ENCODE peak calls at places on chromosomes 5 and 9, in six cellular contexts. One of them, this sample, is unnamed.

GRCh38 chr9:88789785-88790184 is 201.5 kb upstream of the S1PR3 start:
- DNase-seq in upper lobe of left lung: no peak
- DNase-seq in AG08395: peak; percentile 32
- DNase-seq in memory B cell: no peak
- DNase-seq in HTR-8/SVneo: no peak
- DNase-seq in GM18507: no peak
- DNase-seq in this sample: no peak

GRCh38 chr9:16884952-16885513 is 14.6 kb upstream of the BNC2 start:
- DNase-seq in upper lobe of left lung: no peak
- DNase-seq in AG08395: peak; percentile 71
- DNase-seq in memory B cell: no peak
- DNase-seq in HTR-8/SVneo: no peak
- DNase-seq in GM18507: no peak
- DNase-seq in this sample: no peak

GRCh38 chr9:27726244-27727141 is 153.2 kb upstream of the C9orf72 start:
- DNase-seq in upper lobe of left lung: no peak
- DNase-seq in AG08395: peak; percentile 15
- DNase-seq in memory B cell: peak; percentile 12
- DNase-seq in HTR-8/SVneo: peak; percentile 9
- DNase-seq in GM18507: no peak
- DNase-seq in this sample: peak; percentile 82

GRCh38 chr9:34346873-34347799 is 17.8 kb downstream of the NUDT2 start:
- DNase-seq in upper lobe of left lung: no peak
- DNase-seq in AG08395: no peak
- DNase-seq in memory B cell: no peak
- DNase-seq in HTR-8/SVneo: no peak
- DNase-seq in GM18507: no peak
- DNase-seq in this sample: no peak

GRCh38 chr9:23747088-23747748 is 78.8 kb downstream of the ELAVL2 start:
- DNase-seq in upper lobe of left lung: no peak
- DNase-seq in AG08395: no peak
- DNase-seq in memory B cell: no peak
- DNase-seq in HTR-8/SVneo: no peak
- DNase-seq in GM18507: no peak
- DNase-seq in this sample: no peak

GRCh38 chr5:148684528-148684927 is 30.2 kb upstream of the HTR4 start:
- DNase-seq in upper lobe of left lung: no peak
- DNase-seq in AG08395: no peak
- DNase-seq in memory B cell: no peak
- DNase-seq in HTR-8/SVneo: no peak
- DNase-seq in GM18507: no peak
- DNase-seq in this sample: no peak

GRCh38 chr5:36666986-36667385 is 60.6 kb downstream of the SLC1A3 start:
- DNase-seq in upper lobe of left lung: no peak
- DNase-seq in AG08395: no peak
- DNase-seq in memory B cell: no peak
- DNase-seq in HTR-8/SVneo: no peak
- DNase-seq in GM18507: no peak
- DNase-seq in this sample: no peak

GRCh38 chr5:176573564-176574296 is 24.6 kb downstream of the CDHR2 start:
- DNase-seq in upper lobe of left lung: no peak
- DNase-seq in AG08395: peak; percentile 75
- DNase-seq in memory B cell: peak; percentile 82
- DNase-seq in HTR-8/SVneo: peak; percentile 77
- DNase-seq in GM18507: peak; percentile 68
- DNase-seq in this sample: peak; percentile 70

GRCh38 chr9:122816163-122816867 is 12.1 kb downstream of the PDCL start:
- DNase-seq in upper lobe of left lung: no peak
- DNase-seq in AG08395: no peak
- DNase-seq in memory B cell: no peak
- DNase-seq in HTR-8/SVneo: no peak
- DNase-seq in GM18507: no peak
- DNase-seq in this sample: no peak

GRCh38 chr9:114746591-114746990 is 59.2 kb downstream of the TNFSF15 start:
- DNase-seq in upper lobe of left lung: no peak
- DNase-seq in AG08395: peak; percentile 80
- DNase-seq in memory B cell: no peak
- DNase-seq in HTR-8/SVneo: no peak
- DNase-seq in GM18507: no peak
- DNase-seq in this sample: no peak

GRCh38 chr9:125989090-125989501 is 241.9 kb downstream of the PBX3 start:
- DNase-seq in upper lobe of left lung: no peak
- DNase-seq in AG08395: no peak
- DNase-seq in memory B cell: no peak
- DNase-seq in HTR-8/SVneo: no peak
- DNase-seq in GM18507: no peak
- DNase-seq in this sample: no peak

GRCh38 chr5:82327961-82328360 is 49.8 kb upstream of the RPS23 start:
- DNase-seq in upper lobe of left lung: no peak
- DNase-seq in AG08395: peak; percentile 59
- DNase-seq in memory B cell: no peak
- DNase-seq in HTR-8/SVneo: no peak
- DNase-seq in GM18507: no peak
- DNase-seq in this sample: no peak

GRCh38 chr9:21996438-21996837 is 1.8 kb downstream of the CDKN2B-AS1 start:
- DNase-seq in upper lobe of left lung: no peak
- DNase-seq in AG08395: no peak
- DNase-seq in memory B cell: no peak
- DNase-seq in HTR-8/SVneo: no peak
- DNase-seq in GM18507: no peak
- DNase-seq in this sample: peak; percentile 32

GRCh38 chr9:92463989-92464388 is 18.3 kb downstream of the ASPN start:
- DNase-seq in upper lobe of left lung: no peak
- DNase-seq in AG08395: peak; percentile 94
- DNase-seq in memory B cell: no peak
- DNase-seq in HTR-8/SVneo: no peak
- DNase-seq in GM18507: no peak
- DNase-seq in this sample: no peak

GRCh38 chr5:65062684-65063083 is 294.0 kb downstream of the CWC27 start:
- DNase-seq in upper lobe of left lung: no peak
- DNase-seq in AG08395: peak; percentile 97
- DNase-seq in memory B cell: no peak
- DNase-seq in HTR-8/SVneo: peak; percentile 43
- DNase-seq in GM18507: no peak
- DNase-seq in this sample: peak; percentile 70

GRCh38 chr9:130172858-130173461 is 756 bp downstream of the NCS1 start:
- DNase-seq in upper lobe of left lung: peak; percentile 87
- DNase-seq in AG08395: peak; percentile 49
- DNase-seq in memory B cell: no peak
- DNase-seq in HTR-8/SVneo: no peak
- DNase-seq in GM18507: no peak
- DNase-seq in this sample: no peak

GRCh38 chr5:35136386-35136785 is 88.6 kb upstream of the AGXT2 start:
- DNase-seq in upper lobe of left lung: no peak
- DNase-seq in AG08395: peak; percentile 84
- DNase-seq in memory B cell: no peak
- DNase-seq in HTR-8/SVneo: peak; percentile 71
- DNase-seq in GM18507: no peak
- DNase-seq in this sample: no peak

GRCh38 chr9:124776952-124777645 is at the start of gene OLFML2A:
- DNase-seq in upper lobe of left lung: peak; percentile 90
- DNase-seq in AG08395: no peak
- DNase-seq in memory B cell: peak; percentile 45
- DNase-seq in HTR-8/SVneo: no peak
- DNase-seq in GM18507: no peak
- DNase-seq in this sample: no peak

GRCh38 chr5:116097301-116097700 is 12.5 kb downstream of the COMMD10 start:
- DNase-seq in upper lobe of left lung: no peak
- DNase-seq in AG08395: peak; percentile 11
- DNase-seq in memory B cell: no peak
- DNase-seq in HTR-8/SVneo: no peak
- DNase-seq in GM18507: no peak
- DNase-seq in this sample: no peak

GRCh38 chr9:99819123-99819483 is 2.6 kb upstream of the NR4A3 start:
- DNase-seq in upper lobe of left lung: no peak
- DNase-seq in AG08395: no peak
- DNase-seq in memory B cell: no peak
- DNase-seq in HTR-8/SVneo: no peak
- DNase-seq in GM18507: no peak
- DNase-seq in this sample: no peak

GRCh38 chr5:139795074-139796001 is at the start of gene PSD2:
- DNase-seq in upper lobe of left lung: peak; percentile 82
- DNase-seq in AG08395: peak; percentile 32
- DNase-seq in memory B cell: no peak
- DNase-seq in HTR-8/SVneo: peak; percentile 40
- DNase-seq in GM18507: no peak
- DNase-seq in this sample: no peak

GRCh38 chr9:95049761-95050160 is 267.7 kb downstream of the FANCC start:
- DNase-seq in upper lobe of left lung: no peak
- DNase-seq in AG08395: no peak
- DNase-seq in memory B cell: no peak
- DNase-seq in HTR-8/SVneo: no peak
- DNase-seq in GM18507: no peak
- DNase-seq in this sample: no peak

GRCh38 chr9:4126184-4126865 is 173.5 kb downstream of the GLIS3 start:
- DNase-seq in upper lobe of left lung: no peak
- DNase-seq in AG08395: peak; percentile 78
- DNase-seq in memory B cell: no peak
- DNase-seq in HTR-8/SVneo: no peak
- DNase-seq in GM18507: no peak
- DNase-seq in this sample: no peak

GRCh38 chr5:3622961-3623360 is 27.3 kb downstream of the IRX1 start:
- DNase-seq in upper lobe of left lung: no peak
- DNase-seq in AG08395: no peak
- DNase-seq in memory B cell: no peak
- DNase-seq in HTR-8/SVneo: no peak
- DNase-seq in GM18507: no peak
- DNase-seq in this sample: no peak

GRCh38 chr5:42756630-42757601 is at the start of gene CCDC152:
- DNase-seq in upper lobe of left lung: peak; percentile 46
- DNase-seq in AG08395: peak; percentile 17
- DNase-seq in memory B cell: no peak
- DNase-seq in HTR-8/SVneo: peak; percentile 25
- DNase-seq in GM18507: peak; percentile 14
- DNase-seq in this sample: peak; percentile 84

GRCh38 chr5:177416334-177416733 is 7.0 kb upstream of the F12 start:
- DNase-seq in upper lobe of left lung: peak; percentile 55
- DNase-seq in AG08395: peak; percentile 55
- DNase-seq in memory B cell: no peak
- DNase-seq in HTR-8/SVneo: no peak
- DNase-seq in GM18507: no peak
- DNase-seq in this sample: no peak

GRCh38 chr9:134422301-134422700 is 96.0 kb downstream of the RXRA start:
- DNase-seq in upper lobe of left lung: peak; percentile 48
- DNase-seq in AG08395: peak; percentile 70
- DNase-seq in memory B cell: no peak
- DNase-seq in HTR-8/SVneo: no peak
- DNase-seq in GM18507: no peak
- DNase-seq in this sample: no peak

GRCh38 chr9:131732061-131732526 is 7.8 kb downstream of the RAPGEF1 start:
- DNase-seq in upper lobe of left lung: no peak
- DNase-seq in AG08395: peak; percentile 90
- DNase-seq in memory B cell: no peak
- DNase-seq in HTR-8/SVneo: no peak
- DNase-seq in GM18507: no peak
- DNase-seq in this sample: peak; percentile 20

GRCh38 chr5:39200081-39200480 is 19.3 kb downstream of the FYB1 start:
- DNase-seq in upper lobe of left lung: no peak
- DNase-seq in AG08395: no peak
- DNase-seq in memory B cell: no peak
- DNase-seq in HTR-8/SVneo: no peak
- DNase-seq in GM18507: no peak
- DNase-seq in this sample: no peak

GRCh38 chr5:59833448-59833847 is 60.1 kb downstream of the PDE4D start:
- DNase-seq in upper lobe of left lung: no peak
- DNase-seq in AG08395: no peak
- DNase-seq in memory B cell: no peak
- DNase-seq in HTR-8/SVneo: no peak
- DNase-seq in GM18507: no peak
- DNase-seq in this sample: no peak

GRCh38 chr5:156186760-156187159 is 140.2 kb upstream of the SGCD start:
- DNase-seq in upper lobe of left lung: no peak
- DNase-seq in AG08395: peak; percentile 58
- DNase-seq in memory B cell: no peak
- DNase-seq in HTR-8/SVneo: no peak
- DNase-seq in GM18507: no peak
- DNase-seq in this sample: no peak

GRCh38 chr5:64954518-64954917 is 185.8 kb downstream of the CWC27 start:
- DNase-seq in upper lobe of left lung: no peak
- DNase-seq in AG08395: no peak
- DNase-seq in memory B cell: no peak
- DNase-seq in HTR-8/SVneo: no peak
- DNase-seq in GM18507: no peak
- DNase-seq in this sample: no peak

GRCh38 chr5:109740329-109740728 is 50.6 kb downstream of the MAN2A1 start:
- DNase-seq in upper lobe of left lung: no peak
- DNase-seq in AG08395: peak; percentile 7
- DNase-seq in memory B cell: no peak
- DNase-seq in HTR-8/SVneo: peak; percentile 5
- DNase-seq in GM18507: peak; percentile 4
- DNase-seq in this sample: no peak

GRCh38 chr5:41748631-41749030 is 121.6 kb downstream of the OXCT1 start:
- DNase-seq in upper lobe of left lung: no peak
- DNase-seq in AG08395: no peak
- DNase-seq in memory B cell: no peak
- DNase-seq in HTR-8/SVneo: no peak
- DNase-seq in GM18507: no peak
- DNase-seq in this sample: no peak

GRCh38 chr5:168023190-168023589 is 268.3 kb upstream of the WWC1 start:
- DNase-seq in upper lobe of left lung: peak; percentile 86
- DNase-seq in AG08395: peak; percentile 71
- DNase-seq in memory B cell: no peak
- DNase-seq in HTR-8/SVneo: no peak
- DNase-seq in GM18507: no peak
- DNase-seq in this sample: peak; percentile 1

GRCh38 chr5:3201941-3202340 is 393.7 kb upstream of the IRX1 start:
- DNase-seq in upper lobe of left lung: no peak
- DNase-seq in AG08395: no peak
- DNase-seq in memory B cell: no peak
- DNase-seq in HTR-8/SVneo: no peak
- DNase-seq in GM18507: no peak
- DNase-seq in this sample: no peak

GRCh38 chr5:128673010-128673409 is 135.0 kb upstream of the FBN2 start:
- DNase-seq in upper lobe of left lung: no peak
- DNase-seq in AG08395: no peak
- DNase-seq in memory B cell: no peak
- DNase-seq in HTR-8/SVneo: no peak
- DNase-seq in GM18507: no peak
- DNase-seq in this sample: no peak

GRCh38 chr9:109992293-109992692 is 212.3 kb downstream of the PALM2AKAP2 start:
- DNase-seq in upper lobe of left lung: no peak
- DNase-seq in AG08395: no peak
- DNase-seq in memory B cell: no peak
- DNase-seq in HTR-8/SVneo: no peak
- DNase-seq in GM18507: no peak
- DNase-seq in this sample: no peak